ENCODE peak calls at places on chromosomes 16 and 17, in seven cellular contexts. One of them, this sample, is unnamed.

GRCh38 chr17:47695664-47696376 is 1.9 kb downstream of the TBKBP1 start:
- DNase-seq in uterus: peak
- DNase-seq in SW 1271: no peak
- DNase-seq in stimulated activated CD8-positive, alpha-beta memory T cell treated with anti-CD3 and anti-CD28 coated beads, Interleukin-7, amount 100 ng/mL, for 1 hour: no peak
- DNase-seq in C1 segment of cervical spinal cord: no peak
- DNase-seq in stimulated activated CD4-positive, alpha-beta T cell treated with anti-CD3 and anti-CD28 coated beads, TNF-alpha, amount 100 ng/mL, for 48 hours: no peak
- DNase-seq in H1: peak
- DNase-seq in this sample: no peak

GRCh38 chr17:32912218-32912897 is 15.6 kb upstream of the TMEM98 start:
- DNase-seq in C1 segment of cervical spinal cord: no peak
- DNase-seq in SW 1271: no peak
- DNase-seq in stimulated activated CD4-positive, alpha-beta T cell treated with anti-CD3 and anti-CD28 coated beads, TNF-alpha, amount 100 ng/mL, for 48 hours: no peak
- DNase-seq in H1: no peak
- DNase-seq in stimulated activated CD8-positive, alpha-beta memory T cell treated with anti-CD3 and anti-CD28 coated beads, Interleukin-7, amount 100 ng/mL, for 1 hour: no peak
- DNase-seq in uterus: peak
- DNase-seq in this sample: no peak

GRCh38 chr17:65547253-65547670 is 14.2 kb downstream of the AXIN2 start:
- DNase-seq in stimulated activated CD4-positive, alpha-beta T cell treated with anti-CD3 and anti-CD28 coated beads, TNF-alpha, amount 100 ng/mL, for 48 hours: no peak
- DNase-seq in uterus: no peak
- DNase-seq in C1 segment of cervical spinal cord: no peak
- DNase-seq in stimulated activated CD8-positive, alpha-beta memory T cell treated with anti-CD3 and anti-CD28 coated beads, Interleukin-7, amount 100 ng/mL, for 1 hour: no peak
- DNase-seq in H1: no peak
- DNase-seq in SW 1271: no peak
- DNase-seq in this sample: no peak

GRCh38 chr16:3716831-3717234 is 491 bp downstream of the TRAP1 start:
- DNase-seq in H1: no peak
- DNase-seq in C1 segment of cervical spinal cord: peak
- DNase-seq in stimulated activated CD8-positive, alpha-beta memory T cell treated with anti-CD3 and anti-CD28 coated beads, Interleukin-7, amount 100 ng/mL, for 1 hour: no peak
- DNase-seq in SW 1271: peak
- DNase-seq in uterus: no peak
- DNase-seq in stimulated activated CD4-positive, alpha-beta T cell treated with anti-CD3 and anti-CD28 coated beads, TNF-alpha, amount 100 ng/mL, for 48 hours: peak
- DNase-seq in this sample: no peak

GRCh38 chr17:32489320-32490100 is 2.7 kb downstream of the CDK5R1 start:
- DNase-seq in stimulated activated CD8-positive, alpha-beta memory T cell treated with anti-CD3 and anti-CD28 coated beads, Interleukin-7, amount 100 ng/mL, for 1 hour: no peak
- DNase-seq in H1: no peak
- DNase-seq in SW 1271: no peak
- DNase-seq in uterus: no peak
- DNase-seq in stimulated activated CD4-positive, alpha-beta T cell treated with anti-CD3 and anti-CD28 coated beads, TNF-alpha, amount 100 ng/mL, for 48 hours: no peak
- DNase-seq in C1 segment of cervical spinal cord: no peak
- DNase-seq in this sample: no peak

GRCh38 chr16:20898938-20899502 is 1.1 kb downstream of the DCUN1D3 start:
- DNase-seq in stimulated activated CD4-positive, alpha-beta T cell treated with anti-CD3 and anti-CD28 coated beads, TNF-alpha, amount 100 ng/mL, for 48 hours: no peak
- DNase-seq in uterus: no peak
- DNase-seq in SW 1271: no peak
- DNase-seq in C1 segment of cervical spinal cord: no peak
- DNase-seq in stimulated activated CD8-positive, alpha-beta memory T cell treated with anti-CD3 and anti-CD28 coated beads, Interleukin-7, amount 100 ng/mL, for 1 hour: no peak
- DNase-seq in H1: no peak
- DNase-seq in this sample: no peak

GRCh38 chr16:82761858-82762257 is 135.1 kb downstream of the CDH13 start:
- DNase-seq in stimulated activated CD4-positive, alpha-beta T cell treated with anti-CD3 and anti-CD28 coated beads, TNF-alpha, amount 100 ng/mL, for 48 hours: no peak
- DNase-seq in SW 1271: no peak
- DNase-seq in C1 segment of cervical spinal cord: no peak
- DNase-seq in uterus: no peak
- DNase-seq in H1: no peak
- DNase-seq in stimulated activated CD8-positive, alpha-beta memory T cell treated with anti-CD3 and anti-CD28 coated beads, Interleukin-7, amount 100 ng/mL, for 1 hour: no peak
- DNase-seq in this sample: no peak

GRCh38 chr17:70661342-70662222 is 492.2 kb downstream of the KCNJ2 start:
- DNase-seq in C1 segment of cervical spinal cord: no peak
- DNase-seq in stimulated activated CD4-positive, alpha-beta T cell treated with anti-CD3 and anti-CD28 coated beads, TNF-alpha, amount 100 ng/mL, for 48 hours: no peak
- DNase-seq in H1: no peak
- DNase-seq in SW 1271: no peak
- DNase-seq in uterus: no peak
- DNase-seq in stimulated activated CD8-positive, alpha-beta memory T cell treated with anti-CD3 and anti-CD28 coated beads, Interleukin-7, amount 100 ng/mL, for 1 hour: no peak
- DNase-seq in this sample: no peak

GRCh38 chr16:83806036-83806435 is 1.7 kb upstream of the HSBP1 start:
- DNase-seq in stimulated activated CD4-positive, alpha-beta T cell treated with anti-CD3 and anti-CD28 coated beads, TNF-alpha, amount 100 ng/mL, for 48 hours: no peak
- DNase-seq in H1: no peak
- DNase-seq in SW 1271: no peak
- DNase-seq in stimulated activated CD8-positive, alpha-beta memory T cell treated with anti-CD3 and anti-CD28 coated beads, Interleukin-7, amount 100 ng/mL, for 1 hour: no peak
- DNase-seq in uterus: no peak
- DNase-seq in C1 segment of cervical spinal cord: no peak
- DNase-seq in this sample: no peak

GRCh38 chr16:12893050-12893750 is 8.2 kb upstream of the SHISA9 start:
- DNase-seq in uterus: no peak
- DNase-seq in stimulated activated CD8-positive, alpha-beta memory T cell treated with anti-CD3 and anti-CD28 coated beads, Interleukin-7, amount 100 ng/mL, for 1 hour: no peak
- DNase-seq in C1 segment of cervical spinal cord: no peak
- DNase-seq in stimulated activated CD4-positive, alpha-beta T cell treated with anti-CD3 and anti-CD28 coated beads, TNF-alpha, amount 100 ng/mL, for 48 hours: no peak
- DNase-seq in H1: no peak
- DNase-seq in SW 1271: no peak
- DNase-seq in this sample: no peak

GRCh38 chr17:69111794-69112193 is 29.9 kb downstream of the ABCA6 start:
- DNase-seq in C1 segment of cervical spinal cord: no peak
- DNase-seq in uterus: no peak
- DNase-seq in stimulated activated CD8-positive, alpha-beta memory T cell treated with anti-CD3 and anti-CD28 coated beads, Interleukin-7, amount 100 ng/mL, for 1 hour: no peak
- DNase-seq in stimulated activated CD4-positive, alpha-beta T cell treated with anti-CD3 and anti-CD28 coated beads, TNF-alpha, amount 100 ng/mL, for 48 hours: no peak
- DNase-seq in SW 1271: no peak
- DNase-seq in H1: no peak
- DNase-seq in this sample: no peak

GRCh38 chr17:80424261-80424660 is 9.3 kb downstream of the ENDOV start:
- DNase-seq in stimulated activated CD4-positive, alpha-beta T cell treated with anti-CD3 and anti-CD28 coated beads, TNF-alpha, amount 100 ng/mL, for 48 hours: no peak
- DNase-seq in H1: no peak
- DNase-seq in C1 segment of cervical spinal cord: no peak
- DNase-seq in uterus: no peak
- DNase-seq in stimulated activated CD8-positive, alpha-beta memory T cell treated with anti-CD3 and anti-CD28 coated beads, Interleukin-7, amount 100 ng/mL, for 1 hour: no peak
- DNase-seq in SW 1271: no peak
- DNase-seq in this sample: no peak

GRCh38 chr17:40065771-40066510 is 3.2 kb downstream of the THRA start:
- DNase-seq in SW 1271: no peak
- DNase-seq in stimulated activated CD4-positive, alpha-beta T cell treated with anti-CD3 and anti-CD28 coated beads, TNF-alpha, amount 100 ng/mL, for 48 hours: no peak
- DNase-seq in uterus: no peak
- DNase-seq in stimulated activated CD8-positive, alpha-beta memory T cell treated with anti-CD3 and anti-CD28 coated beads, Interleukin-7, amount 100 ng/mL, for 1 hour: no peak
- DNase-seq in H1: no peak
- DNase-seq in C1 segment of cervical spinal cord: peak
- DNase-seq in this sample: no peak

GRCh38 chr17:61285483-61286320 is 113.9 kb upstream of the TBX2 start:
- DNase-seq in H1: no peak
- DNase-seq in stimulated activated CD8-positive, alpha-beta memory T cell treated with anti-CD3 and anti-CD28 coated beads, Interleukin-7, amount 100 ng/mL, for 1 hour: no peak
- DNase-seq in stimulated activated CD4-positive, alpha-beta T cell treated with anti-CD3 and anti-CD28 coated beads, TNF-alpha, amount 100 ng/mL, for 48 hours: peak
- DNase-seq in SW 1271: no peak
- DNase-seq in C1 segment of cervical spinal cord: no peak
- DNase-seq in uterus: no peak
- DNase-seq in this sample: no peak